ENCODE peak calls at places on chromosomes 7 and 10, in seven cellular contexts. One of them, this sample, is unnamed. For H3K36me3, the result is how much of the 10 kb centered on the place peaks cover.

GRCh38 chr10:23095966-23096813 is 811 bp downstream of the MSRB2 start:
- DNase-seq in heart left ventricle: peak
- DNase-seq in psoas muscle: peak
- DNase-seq in adipocyte: peak
- DNase-seq in effector memory CD4-positive, alpha-beta T cell: peak
- DNase-seq in GM23248: peak
- DNase-seq in hepatocyte: peak
- DNase-seq in this sample: peak

GRCh38 chr7:136114966-136115762 is 138.0 kb upstream of the MTPN start:
- DNase-seq in GM23248: peak
- DNase-seq in effector memory CD4-positive, alpha-beta T cell: peak
- DNase-seq in heart left ventricle: peak
- DNase-seq in hepatocyte: peak
- DNase-seq in psoas muscle: no peak
- DNase-seq in adipocyte: peak
- DNase-seq in this sample: peak

GRCh38 chr7:91634485-91635177 is 245.9 kb downstream of the MTERF1 start:
- DNase-seq in GM23248: no peak
- DNase-seq in psoas muscle: no peak
- DNase-seq in hepatocyte: no peak
- DNase-seq in adipocyte: no peak
- DNase-seq in heart left ventricle: no peak
- DNase-seq in effector memory CD4-positive, alpha-beta T cell: no peak
- DNase-seq in this sample: no peak

GRCh38 chr7:79610905-79611304 is 157.4 kb upstream of the MAGI2 start:
- DNase-seq in GM23248: no peak
- DNase-seq in heart left ventricle: no peak
- DNase-seq in adipocyte: no peak
- DNase-seq in effector memory CD4-positive, alpha-beta T cell: no peak
- DNase-seq in psoas muscle: no peak
- DNase-seq in hepatocyte: peak
- DNase-seq in this sample: no peak

GRCh38 chr10:3639546-3639945 is 145.5 kb downstream of the KLF6 start:
- DNase-seq in adipocyte: no peak
- DNase-seq in psoas muscle: no peak
- DNase-seq in effector memory CD4-positive, alpha-beta T cell: no peak
- DNase-seq in hepatocyte: no peak
- DNase-seq in GM23248: no peak
- DNase-seq in heart left ventricle: no peak
- DNase-seq in this sample: no peak

GRCh38 chr10:47401874-47402645 is 18.0 kb upstream of the ZNF488 start:
- DNase-seq in hepatocyte: no peak
- DNase-seq in GM23248: no peak
- DNase-seq in adipocyte: no peak
- DNase-seq in heart left ventricle: no peak
- DNase-seq in effector memory CD4-positive, alpha-beta T cell: no peak
- DNase-seq in psoas muscle: no peak
- DNase-seq in this sample: no peak

GRCh38 chr7:158751743-158752142 is 47.1 kb upstream of the NCAPG2 start:
- DNase-seq in heart left ventricle: no peak
- DNase-seq in adipocyte: no peak
- DNase-seq in effector memory CD4-positive, alpha-beta T cell: no peak
- DNase-seq in GM23248: no peak
- DNase-seq in psoas muscle: no peak
- DNase-seq in hepatocyte: no peak
- DNase-seq in this sample: no peak

GRCh38 chr10:99788598-99789259 is 6.3 kb downstream of the ABCC2 start:
- DNase-seq in effector memory CD4-positive, alpha-beta T cell: no peak
- DNase-seq in GM23248: peak
- DNase-seq in psoas muscle: no peak
- DNase-seq in hepatocyte: peak
- DNase-seq in heart left ventricle: peak
- DNase-seq in adipocyte: peak
- DNase-seq in this sample: peak

GRCh38 chr10:102557569-102557968 is 53.8 kb downstream of the SUFU start:
- DNase-seq in GM23248: no peak
- DNase-seq in hepatocyte: no peak
- DNase-seq in adipocyte: no peak
- DNase-seq in effector memory CD4-positive, alpha-beta T cell: no peak
- DNase-seq in heart left ventricle: no peak
- DNase-seq in psoas muscle: no peak
- DNase-seq in this sample: no peak

GRCh38 chr10:31146496-31147219 is 115.0 kb upstream of the ZNF438 start:
- DNase-seq in GM23248: peak
- DNase-seq in psoas muscle: peak
- DNase-seq in adipocyte: peak
- DNase-seq in hepatocyte: peak
- DNase-seq in effector memory CD4-positive, alpha-beta T cell: no peak
- DNase-seq in heart left ventricle: peak
- DNase-seq in this sample: peak

GRCh38 chr10:43981232-43981631 is 332.6 kb upstream of the ZNF32 start:
- DNase-seq in hepatocyte: no peak
- DNase-seq in effector memory CD4-positive, alpha-beta T cell: no peak
- DNase-seq in heart left ventricle: no peak
- DNase-seq in GM23248: peak
- DNase-seq in adipocyte: peak
- DNase-seq in psoas muscle: no peak
- DNase-seq in this sample: no peak

GRCh38 chr10:93596539-93596938 is 4.5 kb downstream of the RBP4 start:
- DNase-seq in effector memory CD4-positive, alpha-beta T cell: no peak
- DNase-seq in heart left ventricle: no peak
- DNase-seq in GM23248: no peak
- DNase-seq in adipocyte: no peak
- DNase-seq in hepatocyte: no peak
- DNase-seq in psoas muscle: no peak
- DNase-seq in this sample: no peak

GRCh38 chr10:873020-873419 is 58.5 kb downstream of the LARP4B start:
- DNase-seq in hepatocyte: no peak
- DNase-seq in GM23248: no peak
- DNase-seq in effector memory CD4-positive, alpha-beta T cell: no peak
- DNase-seq in heart left ventricle: peak
- DNase-seq in psoas muscle: peak
- DNase-seq in adipocyte: no peak
- DNase-seq in this sample: no peak

GRCh38 chr7:149104214-149104613 is 13.7 kb upstream of the ZNF786 start:
- DNase-seq in psoas muscle: no peak
- DNase-seq in GM23248: no peak
- DNase-seq in effector memory CD4-positive, alpha-beta T cell: no peak
- DNase-seq in heart left ventricle: no peak
- DNase-seq in hepatocyte: no peak
- DNase-seq in adipocyte: no peak
- DNase-seq in this sample: no peak

GRCh38 chr7:36749282-36749960 is 25.1 kb upstream of the AOAH start:
- DNase-seq in psoas muscle: no peak
- DNase-seq in GM23248: no peak
- DNase-seq in effector memory CD4-positive, alpha-beta T cell: no peak
- DNase-seq in heart left ventricle: no peak
- DNase-seq in adipocyte: no peak
- DNase-seq in hepatocyte: peak
- DNase-seq in this sample: no peak

GRCh38 chr7:18708204-18708603 is 212.7 kb downstream of the HDAC9 start:
- DNase-seq in heart left ventricle: no peak
- DNase-seq in hepatocyte: no peak
- DNase-seq in GM23248: no peak
- DNase-seq in adipocyte: no peak
- DNase-seq in effector memory CD4-positive, alpha-beta T cell: no peak
- DNase-seq in psoas muscle: no peak
- DNase-seq in this sample: no peak

GRCh38 chr7:82605247-82605864 is 161.8 kb upstream of the CACNA2D1 start:
- DNase-seq in psoas muscle: no peak
- DNase-seq in effector memory CD4-positive, alpha-beta T cell: no peak
- DNase-seq in adipocyte: peak
- DNase-seq in GM23248: peak
- DNase-seq in heart left ventricle: no peak
- DNase-seq in hepatocyte: peak
- DNase-seq in this sample: no peak

DNA sequence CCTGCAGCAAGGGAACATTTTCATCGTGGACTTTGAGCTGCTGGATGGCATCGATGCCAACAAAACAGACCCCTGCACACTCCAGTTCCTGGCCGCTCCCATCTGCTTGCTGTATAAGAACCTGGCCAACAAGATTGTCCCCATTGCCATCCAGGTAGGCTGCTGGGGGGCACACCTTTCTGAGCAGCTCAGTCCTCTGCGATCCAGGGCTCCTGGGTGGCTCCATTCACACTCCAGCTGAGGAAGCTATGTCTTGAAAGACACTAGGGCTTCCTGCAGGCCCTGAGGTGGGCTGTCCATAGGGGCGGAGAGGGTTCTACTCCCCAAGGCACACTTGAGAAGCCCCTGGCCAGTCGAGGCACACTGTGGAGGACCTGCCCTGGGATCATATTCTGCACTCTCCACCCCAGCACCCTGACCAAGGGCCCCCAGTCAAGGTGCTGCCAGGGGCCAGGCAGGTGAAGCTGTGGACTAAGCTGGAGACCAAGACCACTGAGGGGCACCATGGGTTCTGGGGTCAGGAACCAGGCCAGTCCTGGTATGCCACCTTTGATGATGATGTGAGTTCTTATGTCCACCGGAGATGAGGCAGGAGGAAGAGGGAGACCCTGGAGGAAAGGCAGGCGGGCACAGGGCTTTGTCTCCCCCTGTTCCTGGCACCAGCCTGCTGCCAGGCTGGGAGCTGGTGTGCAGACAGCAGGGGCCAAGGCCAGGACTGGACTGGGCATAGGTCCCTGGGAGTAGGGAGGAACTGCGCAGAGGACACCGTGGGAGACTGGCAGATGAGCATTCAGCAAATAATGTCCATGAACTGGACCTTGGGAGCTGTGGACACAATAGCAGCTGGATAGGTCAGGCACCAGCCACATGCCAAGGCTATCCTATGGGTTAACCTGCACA is 54.8 kb downstream of the ALOX5 start:
- DNase-seq in heart left ventricle: no peak
- DNase-seq in psoas muscle: no peak
- DNase-seq in hepatocyte: no peak
- DNase-seq in adipocyte: no peak
- DNase-seq in GM23248: no peak
- DNase-seq in effector memory CD4-positive, alpha-beta T cell: no peak
- DNase-seq in this sample: no peak
- H3K36me3 ChIP-seq in heart left ventricle: under half
- H3K36me3 ChIP-seq in psoas muscle: under half
- H3K36me3 ChIP-seq in hepatocyte: under half
- H3K36me3 ChIP-seq in adipocyte: under half
- H3K36me3 ChIP-seq in GM23248: under half
- H3K36me3 ChIP-seq in effector memory CD4-positive, alpha-beta T cell: under half
- H3K36me3 ChIP-seq in this sample: under half

GRCh38 chr10:61931620-61932332 is 30.3 kb downstream of the ARID5B start:
- DNase-seq in effector memory CD4-positive, alpha-beta T cell: no peak
- DNase-seq in psoas muscle: no peak
- DNase-seq in adipocyte: no peak
- DNase-seq in heart left ventricle: no peak
- DNase-seq in GM23248: no peak
- DNase-seq in hepatocyte: no peak
- DNase-seq in this sample: no peak

GRCh38 chr10:61933857-61934559 is 32.5 kb downstream of the ARID5B start:
- DNase-seq in hepatocyte: no peak
- DNase-seq in heart left ventricle: no peak
- DNase-seq in effector memory CD4-positive, alpha-beta T cell: no peak
- DNase-seq in adipocyte: no peak
- DNase-seq in GM23248: no peak
- DNase-seq in psoas muscle: no peak
- DNase-seq in this sample: no peak

GRCh38 chr10:61935085-61935484 is 33.6 kb downstream of the ARID5B start:
- DNase-seq in effector memory CD4-positive, alpha-beta T cell: no peak
- DNase-seq in GM23248: no peak
- DNase-seq in hepatocyte: no peak
- DNase-seq in adipocyte: peak
- DNase-seq in heart left ventricle: no peak
- DNase-seq in psoas muscle: no peak
- DNase-seq in this sample: no peak

DNA sequence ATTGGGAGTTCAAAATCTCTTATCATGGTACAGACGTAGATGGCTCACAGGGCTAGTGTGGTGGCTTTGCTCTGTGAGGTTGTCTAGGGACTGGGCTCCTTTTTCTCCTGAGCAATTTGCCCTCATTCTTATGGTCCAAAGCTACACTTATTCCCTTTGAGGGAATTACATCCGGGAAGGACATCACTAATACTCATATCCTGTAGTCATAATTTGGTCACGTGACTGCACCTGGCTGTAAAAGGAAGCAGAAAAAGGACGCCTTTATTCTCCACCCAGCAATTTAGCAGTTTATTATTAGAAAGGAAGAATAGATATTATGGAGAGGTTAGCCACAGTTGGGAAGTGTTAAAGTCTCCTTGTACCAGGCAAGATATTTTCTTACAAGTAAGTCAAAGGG is 28.1 kb downstream of the ARID5B start:
- DNase-seq in adipocyte: no peak
- DNase-seq in hepatocyte: no peak
- DNase-seq in heart left ventricle: no peak
- DNase-seq in effector memory CD4-positive, alpha-beta T cell: no peak
- DNase-seq in psoas muscle: no peak
- DNase-seq in GM23248: no peak
- DNase-seq in this sample: no peak
- H3K36me3 ChIP-seq in adipocyte: under half
- H3K36me3 ChIP-seq in hepatocyte: under half
- H3K36me3 ChIP-seq in heart left ventricle: under half
- H3K36me3 ChIP-seq in effector memory CD4-positive, alpha-beta T cell: under half
- H3K36me3 ChIP-seq in psoas muscle: under half
- H3K36me3 ChIP-seq in GM23248: under half
- H3K36me3 ChIP-seq in this sample: under half

GRCh38 chr7:133217805-133218204 is 35.1 kb upstream of the EXOC4 start:
- DNase-seq in effector memory CD4-positive, alpha-beta T cell: no peak
- DNase-seq in hepatocyte: peak
- DNase-seq in GM23248: no peak
- DNase-seq in psoas muscle: no peak
- DNase-seq in adipocyte: no peak
- DNase-seq in heart left ventricle: no peak
- DNase-seq in this sample: no peak
- H3K36me3 ChIP-seq in effector memory CD4-positive, alpha-beta T cell: under half
- H3K36me3 ChIP-seq in hepatocyte: under half
- H3K36me3 ChIP-seq in GM23248: under half
- H3K36me3 ChIP-seq in psoas muscle: under half
- H3K36me3 ChIP-seq in adipocyte: under half
- H3K36me3 ChIP-seq in heart left ventricle: under half
- H3K36me3 ChIP-seq in this sample: under half

DNA sequence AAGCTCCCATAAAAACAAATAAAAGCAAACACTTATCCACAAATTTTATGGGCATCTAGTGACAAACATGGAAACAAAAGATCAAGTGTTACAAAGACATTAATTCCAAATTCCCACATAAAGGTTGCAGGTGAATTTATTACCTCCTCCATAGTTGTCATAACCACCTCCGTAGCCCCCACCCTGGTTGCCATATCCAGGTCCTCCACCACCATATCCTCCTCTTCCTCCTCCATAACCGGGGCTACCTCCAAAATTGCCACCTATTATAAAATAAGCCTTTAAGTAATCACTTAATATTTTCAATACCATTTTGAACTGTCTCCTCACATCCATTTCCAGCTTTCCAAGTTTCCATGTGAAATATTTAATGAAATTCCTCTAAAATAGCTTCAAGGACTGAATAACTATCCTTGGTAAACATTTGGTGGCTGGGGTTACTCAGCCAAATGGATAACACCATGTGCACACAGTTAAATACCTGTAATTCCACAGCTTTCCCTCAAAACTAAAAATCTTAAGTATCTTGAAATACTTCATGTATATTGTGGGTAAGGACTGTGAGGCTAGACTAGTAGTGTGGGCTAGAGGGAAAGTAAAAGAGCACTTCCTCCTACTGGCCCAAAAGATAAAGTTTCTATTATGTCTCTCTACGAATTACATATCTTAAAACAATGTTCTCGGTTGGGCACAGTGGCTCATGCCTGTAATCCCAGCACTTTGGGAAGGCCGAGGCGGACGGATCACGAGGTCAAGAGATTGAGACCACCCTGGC is 6.9 kb downstream of the HNRNPA2B1 start:
- DNase-seq in heart left ventricle: no peak
- DNase-seq in psoas muscle: no peak
- DNase-seq in GM23248: no peak
- DNase-seq in effector memory CD4-positive, alpha-beta T cell: no peak
- DNase-seq in adipocyte: no peak
- DNase-seq in hepatocyte: no peak
- DNase-seq in this sample: no peak
- H3K36me3 ChIP-seq in heart left ventricle: half or more
- H3K36me3 ChIP-seq in psoas muscle: under half
- H3K36me3 ChIP-seq in GM23248: half or more
- H3K36me3 ChIP-seq in effector memory CD4-positive, alpha-beta T cell: half or more
- H3K36me3 ChIP-seq in adipocyte: half or more
- H3K36me3 ChIP-seq in hepatocyte: under half
- H3K36me3 ChIP-seq in this sample: half or more